ENCODE peak calls at places on chromosomes 11 and 22, in eight cellular contexts. N, F, R, J, X, H, D and T are unnamed samples.
A peak's percentile ranks its signal among the peaks of the same experiment; 100 is the strongest.

GRCh38 chr11:7965386-7965785 is at the start of gene NLRP10:
- DNase-seq in F (peak; percentile 95), X (no peak), R (no peak), D (no peak), N (no peak), H (no peak), J (no peak), T (no peak)

GRCh38 chr11:30406978-30407762 is 84.3 kb downstream of the ARL14EP start:
- DNase-seq in N (no peak), D (no peak), F (no peak), X (no peak), R (no peak), H (no peak), J (no peak), T (no peak)

GRCh38 chr11:2673250-2673610 is 26.6 kb downstream of the KCNQ1OT1 start:
- DNase-seq in X (no peak), D (no peak), H (no peak), J (no peak), F (no peak), N (no peak), R (no peak), T (no peak)

GRCh38 chr22:22358136-22358535 is 113.5 kb downstream of the VPREB1 start:
- DNase-seq in D (no peak), H (no peak), X (no peak), F (no peak), R (no peak), N (no peak), J (no peak), T (no peak)

GRCh38 chr11:46601129-46601528 is 7.3 kb upstream of the AMBRA1 start:
- DNase-seq in R (no peak), N (no peak), J (no peak), H (no peak), D (no peak), X (no peak), F (no peak), T (no peak)

GRCh38 chr11:16080688-16081388 is 275.5 kb downstream of the SOX6 start:
- DNase-seq in D (no peak), N (no peak), J (no peak), F (no peak), X (no peak), R (no peak), H (no peak), T (no peak)

GRCh38 chr11:84675631-84676030 is 951.5 kb downstream of the DLG2 start:
- DNase-seq in H (no peak), F (no peak), R (no peak), X (no peak), N (no peak), J (no peak), D (no peak), T (no peak)

GRCh38 chr22:20844055-20845037 is 14.3 kb downstream of the PI4KA start:
- DNase-seq in J (peak; percentile 61), X (no peak), D (no peak), H (no peak), N (no peak), R (no peak), F (no peak), T (no peak)

GRCh38 chr11:74072721-74073120 is 63.8 kb upstream of the UCP3 start:
- DNase-seq in X (no peak), F (no peak), N (no peak), D (no peak), R (no peak), J (no peak), H (no peak), T (no peak)

GRCh38 chr11:94749367-94749766 is 18.8 kb upstream of the AMOTL1 start:
- DNase-seq in F (no peak), N (no peak), J (no peak), X (no peak), R (no peak), D (peak; percentile 86), H (no peak), T (no peak)

GRCh38 chr11:126498281-126498680 is 142.8 kb downstream of the ST3GAL4 start:
- DNase-seq in R (no peak), N (no peak), H (no peak), X (no peak), J (no peak), D (no peak), F (no peak), T (no peak)

GRCh38 chr22:33921576-33922181 is 1.4 kb upstream of the LARGE1 start:
- DNase-seq in R (peak; percentile 69), J (peak; percentile 58), N (peak; percentile 49), H (no peak), F (no peak), D (peak; percentile 17), X (no peak), T (peak; percentile 83)

GRCh38 chr22:19062139-19062789 is 59.9 kb downstream of the DGCR2 start:
- DNase-seq in J (peak; percentile 13), H (no peak), R (no peak), X (no peak), D (no peak), F (no peak), N (no peak), T (no peak)

GRCh38 chr22:48799227-48799970 is 1028.3 kb downstream of the BRD1 start:
- DNase-seq in D (no peak), F (no peak), X (no peak), N (peak; percentile 10), J (no peak), H (no peak), R (no peak), T (no peak)

GRCh38 chr11:130732476-130732875 is 183.8 kb downstream of the SNX19 start:
- DNase-seq in H (no peak), F (no peak), D (no peak), R (no peak), X (no peak), N (no peak), J (no peak), T (no peak)

GRCh38 chr11:22079133-22079847 is 113.6 kb upstream of the ANO5 start:
- DNase-seq in H (no peak), D (no peak), X (no peak), F (no peak), R (no peak), J (peak; percentile 19), N (no peak), T (no peak)